ENCODE peak calls at places on chromosomes 12 and 14, in five cellular contexts. D, U, E, Z and G are unnamed samples.

GRCh38 chr12:121461048-121461447 is 61.1 kb downstream of the RNF34 start:
- DNase-seq in E (no peak), U (no peak), Z (no peak), D (no peak), G (no peak)

GRCh38 chr12:90936230-90937005 is 18.6 kb downstream of the CCER1 start:
- DNase-seq in E (no peak), U (no peak), Z (no peak), D (no peak), G (no peak)

GRCh38 chr12:89064151-89064550 is 288.1 kb downstream of the DUSP6 start:
- DNase-seq in D (no peak), U (no peak), E (no peak), Z (no peak), G (no peak)

GRCh38 chr12:39723831-39724230 is 104.2 kb upstream of the ABCD2 start:
- DNase-seq in D (peak; percentile 48), U (no peak), Z (no peak), E (no peak), G (peak; percentile 58)

GRCh38 chr12:86230516-86231146 is 25.6 kb downstream of the MGAT4C start:
- DNase-seq in D (no peak), U (no peak), Z (no peak), E (no peak), G (peak; percentile 55)

GRCh38 chr12:78864483-78865296 is at the start of gene SYT1:
- DNase-seq in Z (no peak), D (peak; percentile 47), E (peak; percentile 92), U (peak; percentile 72), G (peak; percentile 86)

GRCh38 chr14:62002636-62003035 is 240.4 kb downstream of the SNAPC1 start:
- DNase-seq in Z (no peak), U (no peak), E (no peak), D (no peak), G (peak; percentile 3)

GRCh38 chr14:98946995-98947394 is 325.0 kb downstream of the BCL11B start:
- DNase-seq in U (peak; percentile 47), D (peak; percentile 21), Z (peak; percentile 78), E (no peak), G (no peak)

GRCh38 chr14:72024043-72024407 is 91.8 kb downstream of the RGS6 start:
- DNase-seq in U (peak; percentile 65), D (peak; percentile 2), E (peak; percentile 2), Z (no peak), G (peak; percentile 19)

GRCh38 chr14:79836577-79836976 is 374.7 kb downstream of the DIO2 start:
- DNase-seq in Z (no peak), U (no peak), D (no peak), E (no peak), G (no peak)

GRCh38 chr14:68283378-68284123 is 464.0 kb downstream of the RAD51B start:
- DNase-seq in U (no peak), D (peak; percentile 29), Z (peak; percentile 80), E (no peak), G (no peak)

GRCh38 chr14:92386165-92386564 is 63.2 kb downstream of the SLC24A4 start:
- DNase-seq in E (no peak), U (no peak), D (no peak), Z (no peak), G (no peak)

GRCh38 chr12:59066445-59066844 is 146.1 kb upstream of the LRIG3 start:
- DNase-seq in D (no peak), E (no peak), U (no peak), Z (no peak), G (no peak)

GRCh38 chr14:63891148-63891964 is 38.6 kb downstream of the SYNE2 start:
- DNase-seq in D (no peak), Z (no peak), U (no peak), E (no peak), G (peak; percentile 41)

GRCh38 chr12:52261211-52261484 is 13.3 kb upstream of the KRT86 start:
- DNase-seq in D (no peak), Z (no peak), U (no peak), E (no peak), G (no peak)

GRCh38 chr14:99122521-99123125 is 149.4 kb downstream of the BCL11B start:
- DNase-seq in E (no peak), Z (no peak), U (no peak), D (no peak), G (no peak)

GRCh38 chr12:91947459-91947858 is 198.2 kb downstream of the BTG1 start:
- DNase-seq in U (no peak), E (no peak), D (no peak), Z (no peak), G (no peak)

GRCh38 chr12:13941258-13942249 is 39.8 kb downstream of the GRIN2B start:
- DNase-seq in D (peak; percentile 40), Z (no peak), U (peak; percentile 89), E (peak; percentile 12), G (peak; percentile 42)

GRCh38 chr14:21723431-21724045 is 49.9 kb upstream of the OR4E1 start:
- DNase-seq in U (peak; percentile 34), E (peak; percentile 22), Z (no peak), D (no peak), G (peak; percentile 24)

GRCh38 chr14:101480747-101481530 is 80.4 kb upstream of the DIO3 start:
- DNase-seq in Z (peak; percentile 67), E (no peak), D (peak; percentile 9), U (peak; percentile 68), G (peak; percentile 56)

GRCh38 chr12:114903394-114903748 is 219.4 kb upstream of the TBX3 start:
- DNase-seq in Z (no peak), D (peak; percentile 53), E (no peak), U (no peak), G (no peak)
- H3K4me3 ChIP-seq in Z (no peak overlapping the region), D (peak overlapping the region; percentile 40), E (no peak overlapping the region), U (no peak overlapping the region), G (peak overlapping the region; percentile 46)

DNA sequence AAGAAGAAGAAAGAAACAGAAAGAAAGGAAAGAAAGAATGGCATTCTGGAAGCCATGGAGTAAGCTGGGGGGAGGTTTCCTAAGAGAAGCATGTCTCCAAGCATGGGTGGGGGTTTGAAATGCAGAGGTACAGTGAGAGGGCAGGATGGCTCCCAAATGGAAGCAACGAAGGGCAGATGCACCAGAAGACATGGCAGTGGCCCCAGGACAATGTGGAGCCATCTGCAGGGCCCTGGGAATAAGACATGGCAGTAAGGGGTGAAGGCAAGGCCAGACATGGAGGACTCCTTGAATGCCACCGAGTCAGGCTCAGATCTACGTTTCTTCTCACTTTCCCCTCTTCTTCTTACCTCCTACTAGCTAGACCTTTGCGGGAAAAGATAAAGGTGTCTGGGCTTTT is 4.7 kb upstream of the COL2A1 start:
- DNase-seq in Z (no peak), E (no peak), U (no peak), D (no peak), G (no peak)
- TF ChIP-seq CTCF in Z (no peak), E (no peak), U (no peak), D (no peak), G (no peak)

GRCh38 chr12:30630378-30631285 is 65.0 kb downstream of the IPO8 start:
- DNase-seq in U (no peak), D (no peak), Z (no peak), E (no peak), G (peak; percentile 21)
- H3K4me3 ChIP-seq in U (no peak overlapping the region), D (no peak overlapping the region), Z (no peak overlapping the region), E (no peak overlapping the region), G (no peak overlapping the region)

DNA sequence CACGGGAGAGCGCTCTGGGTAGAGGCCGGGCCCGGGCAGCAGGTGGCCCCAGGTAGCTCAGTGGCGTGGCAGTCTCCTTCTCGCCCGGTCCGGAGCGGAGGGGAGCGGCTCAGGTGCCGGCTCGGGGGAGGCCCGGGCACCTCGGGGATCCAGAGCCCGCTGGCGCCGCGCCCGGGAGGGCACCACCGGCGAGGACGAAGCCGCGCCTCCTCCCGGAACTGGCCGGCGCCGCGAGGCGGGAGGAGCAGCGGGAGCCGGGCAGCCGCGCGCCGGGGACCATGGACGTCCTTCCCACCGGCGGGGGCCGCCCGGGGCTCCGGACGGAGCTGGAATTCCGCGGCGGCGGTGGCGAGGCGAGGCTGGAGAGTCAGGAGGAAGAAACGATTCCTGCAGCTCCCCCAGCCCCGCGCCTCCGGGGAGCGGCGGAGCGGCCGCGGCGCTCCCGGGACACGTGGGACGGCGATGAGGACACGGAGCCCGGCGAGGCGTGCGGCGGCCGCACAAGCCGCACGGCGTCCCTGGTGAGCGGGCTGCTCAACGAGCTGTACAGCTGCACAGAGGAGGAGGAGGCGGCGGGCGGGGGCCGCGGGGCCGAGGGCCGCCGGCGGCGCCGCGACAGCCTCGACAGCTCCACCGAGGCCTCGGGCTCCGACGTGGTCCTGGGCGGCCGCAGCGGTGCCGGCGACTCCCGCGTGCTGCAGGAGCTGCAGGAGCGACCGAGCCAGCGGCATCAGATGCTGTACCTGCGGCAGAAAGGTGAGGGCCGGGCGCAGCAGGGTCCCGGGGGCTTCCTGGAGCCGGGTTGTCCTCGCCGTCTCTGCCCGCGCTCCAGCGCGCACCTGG is 21.5 kb upstream of the GNS start:
- DNase-seq in Z (no peak), D (no peak), U (peak; percentile 61), E (peak; percentile 81), G (no peak)
- TF ChIP-seq CTCF in Z (no peak), D (no peak), U (no peak), E (no peak), G (no peak)

GRCh38 chr14:20422886-20423285 is 9.6 kb upstream of the TEP1 start:
- DNase-seq in Z (no peak), D (no peak), U (no peak), E (no peak), G (no peak)

GRCh38 chr14:20428010-20428365 is 8.0 kb downstream of the KLHL33 start:
- DNase-seq in Z (no peak), D (no peak), U (no peak), E (no peak), G (no peak)

GRCh38 chr14:20427231-20428009 is 8.5 kb downstream of the KLHL33 start:
- DNase-seq in Z (no peak), U (peak; percentile 61), E (no peak), D (peak; percentile 37), G (peak; percentile 59)

GRCh38 chr14:20429801-20430669 is 5.9 kb downstream of the KLHL33 start:
- DNase-seq in D (no peak), E (no peak), Z (no peak), U (no peak), G (no peak)

DNA sequence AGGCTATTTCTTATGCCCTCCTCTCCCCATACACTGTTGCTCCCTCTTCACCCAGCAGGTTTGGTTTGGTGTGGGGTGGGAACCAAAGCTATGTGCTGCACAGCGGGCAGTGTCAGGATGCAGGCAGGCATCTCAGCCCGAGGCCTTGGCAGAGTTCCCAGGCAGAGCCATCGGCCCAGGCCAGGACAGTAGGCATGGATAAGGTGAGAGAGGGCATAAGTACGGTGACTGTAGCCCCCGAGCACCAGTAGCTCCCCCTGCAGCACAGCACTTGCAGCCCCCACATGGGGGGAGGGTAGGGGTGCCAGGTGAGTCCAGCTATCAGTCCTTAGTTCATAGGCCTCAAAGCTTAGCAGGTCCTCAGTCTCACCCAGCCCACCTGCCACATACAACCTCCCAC is 7.2 kb downstream of the KLHL33 start:
- DNase-seq in E (no peak), D (no peak), U (no peak), Z (no peak), G (no peak)
- H3K4me3 ChIP-seq in E (no peak overlapping the region), D (no peak overlapping the region), U (no peak overlapping the region), Z (no peak overlapping the region), G (no peak overlapping the region)